ENCODE peak calls at places on chromosome 13, in six cellular contexts. N is Caco-2, L is neural progenitor cell, V is IMR-90, S is uterus, H is WERI-Rb-1. O is an unnamed sample. For H3K36me3, the result is how much of the 10 kb centered on the place peaks cover.

GRCh38 chr13:92775631-92776030 is 451.0 kb upstream of the GPC6 start:
- DNase-seq in L (no peak), N (no peak), V (no peak), H (no peak), S (no peak), O (no peak)

GRCh38 chr13:44876782-44877324 is 112.4 kb downstream of the NUFIP1 start:
- DNase-seq in S (no peak), H (peak), V (no peak), N (peak), L (peak), O (peak)

GRCh38 chr13:30819136-30819875 is 84.0 kb downstream of the ALOX5AP start:
- DNase-seq in N (no peak), L (no peak), S (no peak), V (no peak), H (no peak), O (no peak)

GRCh38 chr13:19151581-19152263 is 29.9 kb downstream of the TUBA3C start:
- DNase-seq in V (no peak), H (no peak), S (no peak), N (no peak), L (no peak), O (no peak)

GRCh38 chr13:97468331-97468730 is 34.4 kb downstream of the RAP2A start:
- DNase-seq in L (no peak), S (no peak), H (no peak), V (peak), N (no peak), O (no peak)

GRCh38 chr13:40789275-40790231 is at the start of gene SLC25A15:
- DNase-seq in S (peak), L (peak), H (peak), V (peak), N (peak), O (peak)

GRCh38 chr13:32234914-32235313 is 80.2 kb downstream of the ZAR1L start:
- DNase-seq in N (no peak), V (no peak), H (no peak), L (no peak), S (no peak), O (no peak)

GRCh38 chr13:66665991-66666390 is 564.1 kb downstream of the PCDH9 start:
- DNase-seq in S (no peak), V (peak), L (peak), H (no peak), N (no peak), O (peak)

GRCh38 chr13:97506511-97506910 is 72.5 kb downstream of the RAP2A start:
- DNase-seq in H (no peak), L (no peak), V (peak), S (no peak), N (no peak), O (no peak)

DNA sequence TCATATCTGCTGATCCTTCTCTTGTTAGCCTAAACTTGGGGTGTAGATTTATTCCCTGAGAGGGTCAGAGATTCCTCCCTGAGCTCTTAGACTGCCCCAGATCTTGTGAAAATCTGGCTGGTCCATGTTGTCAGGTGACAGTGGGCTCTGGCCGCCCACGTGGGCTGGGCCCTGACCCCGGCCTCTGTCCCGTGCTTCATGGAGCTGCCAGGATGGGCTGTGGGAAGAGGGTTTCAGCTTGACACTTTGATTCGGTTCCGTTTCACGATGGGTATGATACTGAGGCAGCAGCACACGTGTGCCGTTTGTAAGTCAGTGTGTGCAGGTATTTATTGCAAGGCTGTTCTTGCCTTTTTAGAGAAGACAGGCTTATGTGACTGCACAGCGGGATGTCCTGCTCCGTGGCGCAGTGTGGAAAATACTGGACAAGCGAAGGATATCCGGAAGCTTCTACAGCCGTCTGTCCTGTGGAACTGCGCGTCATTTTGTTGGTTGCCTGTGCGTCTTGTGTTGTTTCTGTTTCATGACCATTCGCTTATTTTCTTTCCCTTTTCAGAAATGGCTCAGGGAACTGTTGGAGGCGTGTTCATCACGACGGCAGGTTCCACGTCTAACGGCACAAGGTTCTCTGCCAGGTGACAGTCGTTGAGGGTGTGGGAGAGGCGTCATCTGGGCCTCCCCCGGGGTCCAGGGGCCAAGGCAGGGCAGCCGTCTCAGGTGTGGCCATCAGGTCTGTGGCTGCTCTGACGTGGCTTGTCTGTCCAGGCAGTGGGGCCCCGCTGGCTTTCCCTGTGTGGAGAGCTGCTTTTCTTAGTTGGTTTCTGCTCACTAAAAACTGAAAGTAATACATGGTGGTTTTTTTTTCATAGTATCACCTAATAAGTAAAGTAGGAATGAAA is 20.5 kb downstream of the ATP4B start:
- DNase-seq in V (no peak), N (no peak), L (no peak), S (no peak), H (peak), O (no peak)
- H3K36me3 ChIP-seq in V (half or more), N (under half), L (under half), S (under half), H (half or more), O (under half)

GRCh38 chr13:77190349-77190748 is 136.5 kb downstream of the MYCBP2 start:
- DNase-seq in L (no peak), N (no peak), S (no peak), V (no peak), H (no peak), O (no peak)
- H3K36me3 ChIP-seq in L (under half), N (under half), S (under half), V (under half), H (under half), O (under half)

DNA sequence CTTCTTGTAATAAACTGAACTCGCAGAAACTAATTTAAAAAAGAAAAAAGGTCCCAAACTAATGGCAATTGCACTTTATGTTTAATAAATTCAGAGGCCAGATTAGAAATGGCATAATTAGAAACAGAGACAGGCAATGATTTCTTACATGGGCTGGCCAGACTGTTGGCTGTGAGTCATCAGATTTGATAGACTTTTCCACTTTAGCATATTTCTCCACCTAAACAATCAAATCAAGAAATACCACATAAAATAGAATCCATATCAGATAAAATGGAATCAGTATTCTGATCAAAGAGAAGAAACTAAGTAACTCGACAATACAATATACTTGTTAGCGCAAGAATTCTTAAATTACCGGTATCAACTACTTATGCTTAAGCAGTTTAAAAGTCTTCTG is 29.0 kb downstream of the EXOSC8 start:
- DNase-seq in V (peak), H (no peak), N (no peak), L (no peak), S (no peak), O (no peak)
- H3K36me3 ChIP-seq in V (under half), H (under half), N (under half), L (under half), S (under half), O (half or more)

DNA sequence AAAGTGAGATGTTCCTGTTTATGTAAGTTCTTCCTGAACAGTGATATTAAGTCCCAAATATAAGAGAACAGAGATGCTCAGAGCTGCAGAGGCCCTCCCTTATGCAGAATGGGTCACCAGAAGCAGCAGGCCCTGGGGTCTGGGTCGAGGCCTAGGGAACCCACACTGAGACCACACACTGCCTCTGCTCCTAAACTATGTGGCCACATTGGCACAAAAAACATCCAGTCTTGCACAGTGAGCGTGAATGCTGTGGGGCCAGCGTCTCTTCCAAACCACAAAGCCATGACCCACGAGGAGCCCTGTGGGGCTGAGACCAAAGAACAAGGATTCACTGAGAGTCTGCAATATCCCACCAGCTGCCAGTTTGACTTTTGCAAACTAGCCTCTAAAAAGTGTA is 23.6 kb downstream of the PROZ start:
- DNase-seq in H (no peak), L (no peak), N (no peak), V (no peak), S (no peak), O (no peak)
- H3K36me3 ChIP-seq in H (half or more), L (under half), N (under half), V (under half), S (under half), O (half or more)

GRCh38 chr13:112854321-112854720 is 114.7 kb upstream of the MCF2L start:
- DNase-seq in H (no peak), N (no peak), S (no peak), L (no peak), V (no peak), O (no peak)
- H3K36me3 ChIP-seq in H (half or more), N (under half), S (under half), L (under half), V (under half), O (under half)

DNA sequence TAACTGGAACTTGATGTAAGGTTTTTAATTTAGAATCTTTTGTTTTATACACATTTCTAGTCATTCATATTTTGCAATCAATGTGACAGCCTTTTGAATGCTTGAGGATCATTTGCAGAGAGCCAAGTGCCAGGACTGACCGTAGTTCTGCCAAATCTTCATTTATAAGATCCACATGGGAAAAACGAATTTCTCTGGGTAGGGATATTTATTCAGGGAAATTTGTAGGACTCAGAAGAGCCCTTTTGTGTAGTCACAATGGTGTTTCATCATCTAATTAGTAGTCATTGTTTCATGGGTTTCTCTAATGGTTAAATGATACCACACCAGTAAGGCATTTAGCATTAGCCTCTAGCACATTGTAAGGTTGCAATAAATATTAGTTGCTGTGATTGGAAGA is 161.1 kb downstream of the LMO7 start:
- DNase-seq in S (no peak), L (no peak), H (no peak), V (no peak), N (no peak), O (no peak)
- H3K36me3 ChIP-seq in S (under half), L (under half), H (under half), V (under half), N (under half), O (under half)

DNA sequence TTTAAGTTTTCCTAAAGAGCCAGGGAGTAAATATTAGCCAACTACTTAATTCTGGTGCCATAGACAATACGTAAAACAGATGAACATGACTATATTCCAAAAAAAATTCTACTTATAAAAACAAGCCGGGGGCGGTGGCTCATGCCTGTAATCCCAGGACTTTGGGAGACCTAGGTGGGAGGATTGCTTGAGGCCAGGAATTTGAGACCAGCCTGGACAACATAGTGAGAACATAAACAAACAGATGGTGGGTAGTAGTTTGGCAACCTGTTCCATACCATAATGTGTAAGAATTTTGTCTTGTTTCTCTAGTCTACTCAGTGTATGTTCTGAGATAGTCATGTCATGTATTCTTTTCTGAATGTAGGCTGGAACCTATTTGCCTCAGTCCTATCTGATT is 25.4 kb downstream of the ITM2B start:
- DNase-seq in N (no peak), V (no peak), S (no peak), H (no peak), L (no peak), O (no peak)
- H3K36me3 ChIP-seq in N (under half), V (under half), S (under half), H (under half), L (under half), O (under half)

GRCh38 chr13:46348976-46349375 is 38.1 kb downstream of the RUBCNL start:
- DNase-seq in S (no peak), L (peak), V (no peak), H (peak), N (no peak), O (no peak)
- H3K36me3 ChIP-seq in S (under half), L (under half), V (under half), H (under half), N (under half), O (under half)

DNA sequence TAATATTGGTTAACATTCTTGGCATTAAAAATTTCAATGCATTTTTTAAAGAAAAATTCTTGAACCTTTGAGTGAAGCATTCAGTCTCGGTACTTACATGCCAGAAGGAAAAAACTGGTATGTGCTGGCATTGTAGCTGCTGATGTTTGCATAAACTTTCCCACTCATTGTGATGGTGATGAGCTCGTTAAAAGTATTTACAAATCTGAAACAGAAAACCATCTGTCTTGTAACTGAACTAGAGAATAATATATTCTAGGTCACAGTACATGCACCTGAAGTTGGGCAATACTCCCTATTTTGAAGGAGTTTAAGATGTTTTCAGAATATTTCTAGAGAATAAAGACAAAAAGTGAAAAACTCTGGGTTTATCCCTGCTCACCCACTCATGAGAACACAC is 64.1 kb downstream of the SLC15A1 start:
- DNase-seq in V (no peak), N (no peak), S (no peak), H (no peak), L (no peak), O (peak)
- H3K36me3 ChIP-seq in V (under half), N (under half), S (under half), H (under half), L (under half), O (under half)

DNA sequence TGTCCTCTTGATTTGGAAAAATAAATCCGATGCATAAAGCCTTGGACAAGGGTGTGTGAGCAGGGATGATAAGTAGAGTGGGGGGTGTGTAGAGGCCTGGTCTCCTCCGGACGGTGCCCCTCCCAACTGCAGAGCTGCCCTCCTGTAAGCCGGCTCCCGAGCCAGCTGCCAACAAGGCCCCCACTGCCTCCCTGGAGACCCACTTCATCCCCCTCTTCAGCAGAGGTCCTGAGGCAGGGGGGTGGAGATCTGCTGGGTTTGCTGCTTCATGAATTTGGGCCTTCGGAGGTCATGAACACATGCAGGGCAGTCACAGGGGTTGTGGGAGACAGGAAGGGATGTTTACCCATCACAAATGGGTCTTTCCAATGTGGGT is 84.1 kb downstream of the SLC7A1 start:
- DNase-seq in V (no peak), N (no peak), S (no peak), L (no peak), H (no peak), O (no peak)
- H3K36me3 ChIP-seq in V (under half), N (under half), S (under half), L (under half), H (under half), O (under half)

O was measured in GM23338.